ENCODE peak calls at places on chromosomes 5 and 9, in eight cellular contexts. F, P, K, S, V, G, T and M are unnamed samples. For H3K27me3, the result is how much of the 10 kb centered on the place peaks cover.

GRCh38 chr5:158947831-158948230 is 151.9 kb downstream of the EBF1 start:
- DNase-seq in S (no peak), G (no peak), F (no peak), V (peak), T (peak), K (no peak), P (no peak), M (peak)

GRCh38 chr5:133147411-133147810 is 95.6 kb downstream of the HSPA4 start:
- DNase-seq in P (no peak), G (no peak), K (no peak), F (no peak), V (no peak), T (peak), S (no peak), M (peak)

GRCh38 chr9:114518599-114519022 is 13.3 kb upstream of the WHRN start:
- DNase-seq in P (no peak), F (no peak), T (no peak), G (no peak), S (no peak), K (no peak), V (no peak), M (no peak)

GRCh38 chr5:173789031-173789920 is 98.9 kb upstream of the CPEB4 start:
- DNase-seq in F (peak), G (peak), P (no peak), V (peak), K (no peak), T (peak), S (no peak), M (peak)

GRCh38 chr9:85900504-85901201 is 40.3 kb upstream of the NAA35 start:
- DNase-seq in P (peak), G (no peak), F (peak), K (peak), S (peak), T (peak), V (peak), M (peak)

GRCh38 chr5:42949348-42950090 is 90.6 kb downstream of the ANXA2R start:
- DNase-seq in P (no peak), T (peak), V (peak), F (peak), K (no peak), S (no peak), G (no peak), M (peak)

GRCh38 chr9:108967916-108968315 is 33.7 kb downstream of the ABITRAM start:
- DNase-seq in T (no peak), K (no peak), F (no peak), S (no peak), V (no peak), G (no peak), P (no peak), M (no peak)

GRCh38 chr5:132639706-132640130 is 18.3 kb upstream of the IL13 start:
- DNase-seq in S (no peak), V (no peak), T (no peak), K (no peak), P (no peak), F (no peak), G (no peak), M (no peak)

GRCh38 chr5:87308024-87308423 is 40.3 kb downstream of the RASA1 start:
- DNase-seq in F (no peak), G (no peak), T (peak), V (no peak), P (no peak), S (no peak), K (no peak), M (no peak)

GRCh38 chr5:18397393-18397792 is 763.1 kb downstream of the TAF11L14 start:
- DNase-seq in T (no peak), K (no peak), G (no peak), F (no peak), V (no peak), P (no peak), S (no peak), M (no peak)

GRCh38 chr5:71719092-71719964 is at the start of gene CARTPT:
- DNase-seq in G (no peak), K (peak), P (peak), V (peak), T (peak), S (peak), F (no peak), M (peak)

GRCh38 chr9:86500667-86501435 is 146.6 kb upstream of the TUT7 start:
- DNase-seq in G (no peak), K (no peak), T (peak), S (no peak), F (no peak), V (peak), P (no peak), M (peak)

GRCh38 chr9:129108805-129109370 is 1.7 kb downstream of the CRAT start:
- DNase-seq in P (no peak), V (no peak), F (peak), K (no peak), S (no peak), T (no peak), G (no peak), M (no peak)

GRCh38 chr5:13989832-13990231 is 45.3 kb upstream of the DNAH5 start:
- DNase-seq in P (no peak), S (no peak), T (no peak), K (no peak), F (no peak), G (no peak), V (no peak), M (no peak)

GRCh38 chr5:149596712-149597111 is 15.4 kb downstream of the ARHGEF37 start:
- DNase-seq in P (no peak), F (no peak), G (no peak), S (no peak), K (no peak), V (no peak), T (no peak), M (no peak)

GRCh38 chr9:93098236-93098946 is 2.4 kb downstream of the CARD19 start:
- DNase-seq in T (peak), K (no peak), P (no peak), S (no peak), V (peak), G (peak), F (peak), M (peak)

GRCh38 chr5:113112435-113112834 is 135.8 kb downstream of the DCP2 start:
- DNase-seq in V (peak), P (no peak), G (no peak), K (no peak), T (peak), S (no peak), F (peak), M (peak)

GRCh38 chr9:74783408-74783807 is 104.3 kb downstream of the TRPM6 start:
- DNase-seq in T (peak), K (no peak), F (peak), P (no peak), V (peak), G (peak), S (no peak), M (peak)

GRCh38 chr5:10227396-10227795 is 22.3 kb downstream of the ATPSCKMT start:
- DNase-seq in G (no peak), T (peak), P (no peak), S (no peak), F (peak), V (peak), K (no peak), M (peak)

GRCh38 chr9:138049085-138049778 is 171.7 kb downstream of the CACNA1B start:
- DNase-seq in V (no peak), K (no peak), S (no peak), P (peak), T (no peak), F (no peak), G (no peak), M (no peak)

GRCh38 chr5:167160388-167160787 is 1131.1 kb upstream of the WWC1 start:
- DNase-seq in P (no peak), K (no peak), G (no peak), S (no peak), T (no peak), V (no peak), F (no peak), M (no peak)

GRCh38 chr9:73402081-73403028 is 250.7 kb downstream of the ANXA1 start:
- DNase-seq in T (peak), F (peak), G (no peak), V (no peak), S (no peak), P (no peak), K (no peak), M (no peak)

GRCh38 chr5:141100243-141100805 is at the start of gene PCDHB3:
- DNase-seq in F (no peak), P (no peak), T (peak), S (peak), K (peak), V (peak), G (no peak), M (peak)

GRCh38 chr5:135913713-135914626 is 18.3 kb upstream of the IL9 start:
- DNase-seq in T (no peak), S (no peak), F (peak), V (peak), P (no peak), K (no peak), G (no peak), M (no peak)

GRCh38 chr5:135921388-135921787 is 25.7 kb upstream of the IL9 start:
- DNase-seq in P (no peak), F (peak), G (peak), T (no peak), S (no peak), K (no peak), V (peak), M (no peak)

GRCh38 chr5:135920199-135920598 is 24.6 kb upstream of the IL9 start:
- DNase-seq in F (no peak), P (no peak), K (no peak), V (no peak), S (no peak), T (no peak), G (no peak), M (no peak)

GRCh38 chr5:135915466-135916001 is 19.9 kb upstream of the IL9 start:
- DNase-seq in T (no peak), S (no peak), G (no peak), V (peak), K (no peak), F (peak), P (no peak), M (no peak)

DNA sequence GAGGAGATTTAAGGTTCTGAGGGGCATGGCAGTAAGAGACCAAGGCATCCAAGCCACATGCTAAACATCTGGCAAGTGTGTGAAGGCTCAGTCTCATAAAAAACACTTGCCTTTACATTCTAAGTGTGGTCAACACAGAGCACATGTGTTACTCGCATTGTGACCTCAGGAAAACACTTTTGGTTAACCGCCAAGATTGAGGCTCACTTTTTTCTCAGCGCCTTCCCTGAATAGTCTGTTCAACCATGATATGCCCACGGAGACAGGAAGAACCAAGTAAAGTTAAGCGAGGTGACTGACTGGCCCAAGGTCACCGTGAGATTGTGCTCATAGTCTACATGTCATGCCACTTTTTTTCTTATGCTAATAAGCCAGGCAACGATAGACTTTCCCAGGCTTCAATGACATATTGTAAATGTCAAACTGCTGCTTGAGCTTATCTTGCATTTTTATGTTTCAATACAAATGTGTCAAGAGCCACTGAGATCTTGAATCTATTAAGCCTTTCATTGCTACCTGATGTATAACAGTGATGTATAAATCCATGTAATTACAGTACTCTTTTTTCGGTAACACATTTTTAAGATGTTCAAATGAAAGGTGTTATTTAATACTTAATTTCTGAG is 21.1 kb upstream of the IL9 start:
- DNase-seq in G (no peak), F (no peak), S (no peak), K (no peak), P (no peak), V (no peak), T (no peak), M (no peak)
- H3K27me3 ChIP-seq in G (under half), F (under half), S (under half), K (under half), P (half or more), V (under half), T (under half), M (under half)

GRCh38 chr5:127254729-127255284 is 35.8 kb upstream of the MEGF10 start:
- DNase-seq in S (no peak), K (no peak), P (no peak), T (peak), F (peak), V (peak), G (no peak), M (peak)

GRCh38 chr5:127260686-127261085 is 29.9 kb upstream of the MEGF10 start:
- DNase-seq in G (no peak), S (no peak), P (no peak), F (no peak), K (no peak), T (no peak), V (no peak), M (no peak)

GRCh38 chr5:127256886-127257597 is 33.6 kb upstream of the MEGF10 start:
- DNase-seq in T (no peak), V (no peak), G (no peak), K (peak), P (no peak), S (no peak), F (no peak), M (no peak)
- H3K4me2 ChIP-seq in T (no peak), V (no peak), G (no peak), K (no peak), P (no peak), S (no peak), F (no peak), M (no peak)

GRCh38 chr9:36764364-36765076 is 191.8 kb downstream of the MELK start:
- DNase-seq in K (no peak), V (no peak), G (no peak), S (no peak), P (peak), T (no peak), F (no peak), M (no peak)
- H3K27me3 ChIP-seq in K (under half), V (under half), G (under half), S (under half), P (half or more), T (under half), F (under half), M (under half)

GRCh38 chr9:78273761-78274160 is 23.2 kb upstream of the PSAT1 start:
- DNase-seq in G (no peak), S (no peak), V (peak), K (no peak), P (no peak), T (peak), F (no peak), M (no peak)
- H3K4me2 ChIP-seq in G (no peak), S (no peak), V (no peak), K (no peak), P (no peak), T (no peak), F (no peak), M (no peak)

GRCh38 chr5:38547257-38547656 is 9.2 kb downstream of the LIFR start:
- DNase-seq in S (no peak), T (no peak), K (no peak), F (no peak), V (peak), G (no peak), P (no peak), M (no peak)

GRCh38 chr5:38543886-38544285 is 12.6 kb downstream of the LIFR start:
- DNase-seq in K (no peak), V (no peak), S (no peak), F (no peak), P (no peak), G (no peak), T (no peak), M (no peak)

GRCh38 chr5:38543074-38543473 is 13.4 kb downstream of the LIFR start:
- DNase-seq in F (no peak), K (no peak), S (no peak), V (no peak), T (no peak), P (no peak), G (no peak), M (no peak)

GRCh38 chr5:38548064-38548759 is 8.2 kb downstream of the LIFR start:
- DNase-seq in G (no peak), F (peak), P (no peak), S (no peak), K (no peak), V (peak), T (no peak), M (no peak)

GRCh38 chr5:38546691-38547146 is 9.7 kb downstream of the LIFR start:
- DNase-seq in S (no peak), T (no peak), V (peak), K (no peak), F (no peak), P (no peak), G (no peak), M (no peak)
- H3K27me3 ChIP-seq in S (under half), T (under half), V (under half), K (under half), F (under half), P (under half), G (under half), M (under half)

DNA sequence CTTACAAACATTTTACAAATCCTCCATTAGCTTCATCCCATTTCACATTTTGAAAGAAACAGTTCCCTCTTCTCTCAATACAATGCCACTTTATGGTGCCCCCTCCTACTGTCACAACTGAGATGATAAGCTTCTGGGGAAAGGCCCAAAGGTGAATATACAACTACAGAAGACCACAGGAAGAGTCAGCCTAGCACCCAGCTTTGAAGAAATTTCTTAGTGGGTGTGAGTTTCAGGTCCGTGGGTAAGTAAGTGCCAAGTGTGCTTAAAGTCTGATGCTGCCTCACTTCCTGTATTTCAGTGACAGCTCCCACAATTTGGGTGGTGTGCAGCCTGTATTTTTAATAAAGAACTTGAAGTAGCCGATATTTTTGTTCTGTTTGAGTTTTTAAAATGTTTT is 68.1 kb downstream of the ARHGEF28 start:
- DNase-seq in P (no peak), S (no peak), V (no peak), T (no peak), F (no peak), K (no peak), G (no peak), M (no peak)
- H3K4me2 ChIP-seq in P (no peak), S (peak), V (no peak), T (no peak), F (no peak), K (no peak), G (no peak), M (peak)

GRCh38 chr5:135831439-135832262 is 2.8 kb upstream of the SLC25A48 start:
- DNase-seq in T (no peak), S (no peak), G (no peak), F (no peak), V (no peak), P (no peak), K (no peak), M (no peak)
- H3K27me3 ChIP-seq in T (under half), S (under half), G (half or more), F (under half), V (half or more), P (half or more), K (under half), M (under half)

DNA sequence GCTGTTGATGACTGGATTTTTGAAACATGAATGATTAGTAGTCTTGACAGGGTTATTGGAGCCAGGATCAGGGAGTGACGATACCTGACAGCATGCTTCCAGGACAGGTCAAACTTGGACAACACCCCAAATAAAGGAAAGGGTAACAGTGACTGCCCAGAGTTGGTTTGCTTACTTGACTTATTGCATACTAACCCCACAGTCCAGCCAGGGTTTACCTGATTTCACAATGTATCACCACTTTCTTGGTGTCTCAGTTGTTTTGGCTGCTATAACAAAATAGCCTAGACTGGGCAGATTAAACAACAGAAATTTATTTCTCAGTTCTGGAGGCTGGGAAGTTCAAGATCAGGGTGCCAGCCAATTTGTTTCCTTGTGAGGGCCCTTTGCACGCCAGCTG is 301.0 kb upstream of the VLDLR start:
- DNase-seq in K (no peak), S (no peak), V (no peak), T (no peak), G (no peak), P (no peak), F (no peak), M (no peak)
- H3K4me2 ChIP-seq in K (no peak), S (no peak), V (no peak), T (no peak), G (no peak), P (no peak), F (no peak), M (no peak)